ENCODE peak calls at places on chromosomes 11 and 22, in four cellular contexts. P, A, O and Z are unnamed samples.

GRCh38 chr11:130476922-130477491 is 28.6 kb downstream of the ADAMTS15 start:
- DNase-seq in P (no peak), A (no peak), O (no peak), Z (no peak)

GRCh38 chr22:31504282-31504681 is 7.9 kb downstream of the SFI1 start:
- DNase-seq in P (peak), A (no peak), O (no peak), Z (no peak)

GRCh38 chr11:65646288-65646734 is 8.4 kb downstream of the SIPA1 start:
- DNase-seq in P (no peak), A (no peak), O (no peak), Z (no peak)

GRCh38 chr22:23385301-23386244 is 194.5 kb downstream of the IGLL1 start:
- DNase-seq in P (no peak), A (peak), O (peak), Z (peak)

GRCh38 chr11:87600938-87601337 is 563.2 kb downstream of the TMEM135 start:
- DNase-seq in P (no peak), A (no peak), O (no peak), Z (no peak)

GRCh38 chr11:133491680-133492383 is 40.5 kb downstream of the OPCML start:
- DNase-seq in P (no peak), A (no peak), O (no peak), Z (no peak)

GRCh38 chr11:12508151-12508740 is 130.9 kb downstream of the PARVA start:
- DNase-seq in P (peak), A (no peak), O (no peak), Z (no peak)

GRCh38 chr22:46984751-46985506 is 222.5 kb downstream of the TBC1D22A start:
- DNase-seq in P (peak), A (peak), O (no peak), Z (no peak)

GRCh38 chr11:92886243-92886905 is 83.1 kb upstream of the MTNR1B start:
- DNase-seq in P (no peak), A (peak), O (peak), Z (peak)

GRCh38 chr22:31496007-31496734 is at the start of gene SFI1:
- DNase-seq in P (peak), A (peak), O (peak), Z (no peak)

GRCh38 chr11:64305691-64306562 is 603 bp downstream of the ESRRA start:
- DNase-seq in P (no peak), A (peak), O (peak), Z (no peak)

GRCh38 chr22:46522743-46523300 is 14.6 kb downstream of the CELSR1 start:
- DNase-seq in P (no peak), A (no peak), O (no peak), Z (no peak)

GRCh38 chr11:73538381-73538872 is 59.5 kb downstream of the FAM168A start:
- DNase-seq in P (no peak), A (no peak), O (peak), Z (no peak)

GRCh38 chr11:113468666-113469345 is 6.4 kb downstream of the DRD2 start:
- DNase-seq in P (no peak), A (no peak), O (no peak), Z (no peak)

GRCh38 chr22:33327348-33327860 is 269.2 kb upstream of the SYN3 start:
- DNase-seq in P (no peak), A (no peak), O (no peak), Z (no peak)

GRCh38 chr11:70460959-70461358 is 62.6 kb downstream of the CTTN start:
- DNase-seq in P (no peak), A (no peak), O (no peak), Z (no peak)

GRCh38 chr11:70552441-70553150 is 154.3 kb downstream of the CTTN start:
- DNase-seq in P (no peak), A (no peak), O (no peak), Z (no peak)

GRCh38 chr22:35154937-35155387 is 89.0 kb downstream of the ISX start:
- DNase-seq in P (no peak), A (peak), O (peak), Z (no peak)

GRCh38 chr22:30045001-30045887 is 35.0 kb upstream of the HORMAD2 start:
- DNase-seq in P (no peak), A (no peak), O (no peak), Z (no peak)

GRCh38 chr11:1574256-1575242 is 2.5 kb upstream of the DUSP8 start:
- DNase-seq in P (no peak), A (peak), O (peak), Z (no peak)

GRCh38 chr11:125192194-125192593 is 27.6 kb downstream of the PKNOX2 start:
- DNase-seq in P (no peak), A (peak), O (no peak), Z (no peak)

GRCh38 chr11:76030286-76030685 is 176.0 kb downstream of the WNT11 start:
- DNase-seq in P (no peak), A (no peak), O (no peak), Z (no peak)

GRCh38 chr11:132126973-132127900 is 756.8 kb downstream of the NTM start:
- DNase-seq in P (peak), A (peak), O (peak), Z (no peak)
- TF ChIP-seq CTCF in P (peak), A (peak), O (peak), Z (peak)

DNA sequence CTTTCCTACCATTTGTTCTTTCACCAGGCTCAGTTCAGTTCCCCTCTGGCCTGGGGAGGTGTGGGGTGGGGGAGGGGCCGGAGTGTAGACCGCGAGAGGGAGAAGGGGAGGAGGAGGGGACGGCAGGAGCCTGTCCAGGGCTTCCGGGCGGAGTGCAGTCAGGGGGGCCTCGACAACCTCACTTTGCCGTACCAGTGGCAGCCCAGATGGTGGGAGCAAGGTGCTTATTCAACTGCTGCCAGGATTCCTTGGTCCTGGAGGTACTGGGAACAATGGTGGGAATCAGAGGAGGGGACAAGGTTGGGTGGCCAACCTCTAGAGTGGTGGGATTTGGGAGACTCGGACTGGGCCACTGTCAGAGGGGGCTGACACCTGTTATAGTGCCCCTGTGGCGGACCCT is 1.2 kb downstream of the BACE1 start:
- DNase-seq in P (no peak), A (peak), O (no peak), Z (no peak)
- H3K4me3 ChIP-seq in P (peak), A (peak), O (no peak), Z (peak)

DNA sequence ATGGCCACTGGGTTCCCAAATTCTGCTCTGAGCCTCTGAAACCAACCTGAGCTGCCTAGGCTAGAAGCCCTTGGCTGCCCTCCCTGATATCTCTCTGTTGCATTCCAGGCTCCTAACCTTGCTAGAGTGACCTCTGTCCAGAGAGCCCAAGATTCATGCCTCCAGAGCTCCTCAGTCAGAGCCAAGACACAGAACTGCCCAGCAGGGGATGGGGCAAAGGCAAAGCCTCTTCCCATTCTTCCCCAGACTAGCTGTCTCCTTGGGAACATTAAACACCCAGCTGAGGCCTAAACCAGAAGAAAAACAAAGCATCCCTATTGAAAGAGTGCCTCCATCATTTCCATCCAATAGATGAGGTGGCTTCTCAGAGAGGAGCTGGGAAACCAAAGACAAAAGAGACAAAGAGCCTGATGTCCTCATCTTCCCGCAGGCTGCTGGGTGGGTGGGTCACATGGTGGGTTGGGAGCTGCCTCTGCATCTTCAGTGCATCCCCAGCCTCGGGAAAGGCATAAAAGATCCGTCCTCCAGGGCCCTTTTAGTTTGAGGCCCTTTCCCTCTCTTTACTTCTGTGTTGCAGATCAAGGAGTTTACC is 37.4 kb downstream of the COMMD9 start:
- DNase-seq in P (no peak), A (no peak), O (no peak), Z (no peak)
- TF ChIP-seq CTCF in P (no peak), A (no peak), O (no peak), Z (no peak)

GRCh38 chr22:20999350-21000214 is 2.3 kb downstream of the THAP7 start:
- DNase-seq in P (no peak), A (no peak), O (no peak), Z (no peak)
- H3K4me3 ChIP-seq in P (no peak), A (no peak), O (no peak), Z (no peak)

DNA sequence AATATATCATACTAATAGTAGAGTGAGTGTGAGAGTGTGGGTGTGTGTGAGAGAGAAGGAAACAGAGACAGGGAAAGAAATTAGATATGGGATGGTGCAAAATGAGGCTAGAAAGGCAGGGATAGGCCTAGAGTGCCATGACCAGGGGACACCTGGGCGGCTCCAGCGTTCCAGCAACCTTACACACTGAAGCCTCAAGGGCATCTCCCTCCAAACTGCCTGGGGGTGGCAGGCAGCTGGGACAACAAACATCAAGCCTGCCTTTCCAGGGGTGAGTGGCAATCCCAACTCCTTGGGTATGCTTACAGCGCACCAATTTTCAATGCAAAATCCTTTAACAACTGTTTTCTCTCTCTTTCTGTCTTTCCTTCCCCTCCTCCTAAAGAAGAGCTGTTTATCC is 90.0 kb downstream of the RPL27A start:
- DNase-seq in P (no peak), A (no peak), O (no peak), Z (no peak)
- TF ChIP-seq CTCF in P (no peak), A (no peak), O (no peak), Z (no peak)